ENCODE peak calls at places on chromosomes 12 and 14, in eight cellular contexts. H is tibial artery; P is MM.1S; Q is lower lobe of right lung; O is CD8-positive, alpha-beta T cell; I is WTC11; K is choroid plexus epithelial cell; Y is heart left ventricle. W is an unnamed sample.

GRCh38 chr12:89461649-89462612 is 62.7 kb downstream of the GALNT4 start:
- DNase-seq in H (no peak), P (peak), Q (no peak), O (no peak), I (no peak), K (peak), Y (no peak), W (no peak)

GRCh38 chr14:95488376-95489162 is 27.9 kb downstream of the SYNE3 start:
- DNase-seq in H (peak), P (no peak), Q (no peak), O (no peak), I (no peak), K (no peak), Y (no peak), W (no peak)

GRCh38 chr12:42590324-42590934 is 883 bp upstream of the PRICKLE1 start:
- DNase-seq in H (peak), P (peak), Q (peak), O (no peak), I (peak), K (no peak), Y (peak), W (peak)

GRCh38 chr12:105279460-105280056 is 43.6 kb upstream of the APPL2 start:
- DNase-seq in H (no peak), P (peak), Q (no peak), O (peak), I (peak), K (peak), Y (no peak), W (no peak)

GRCh38 chr12:4228122-4228580 is 45.4 kb upstream of the CCND2 start:
- DNase-seq in H (no peak), P (no peak), Q (no peak), O (no peak), I (peak), K (no peak), Y (no peak), W (no peak)

GRCh38 chr14:70872678-70873020 is 34.6 kb upstream of the PCNX1 start:
- DNase-seq in H (no peak), P (no peak), Q (no peak), O (no peak), I (no peak), K (no peak), Y (no peak), W (no peak)

GRCh38 chr14:69055125-69055524 is 76.0 kb upstream of the ACTN1 start:
- DNase-seq in H (no peak), P (no peak), Q (no peak), O (no peak), I (no peak), K (peak), Y (no peak), W (no peak)

GRCh38 chr14:22882529-22883190 is 362 bp upstream of the REM2 start:
- DNase-seq in H (no peak), P (no peak), Q (no peak), O (no peak), I (peak), K (peak), Y (no peak), W (no peak)

GRCh38 chr14:54908230-54908629 is 5.6 kb upstream of the GCH1 start:
- DNase-seq in H (no peak), P (peak), Q (no peak), O (no peak), I (no peak), K (no peak), Y (no peak), W (no peak)

GRCh38 chr14:75783184-75783583 is 122.1 kb downstream of the TTLL5 start:
- DNase-seq in H (no peak), P (no peak), Q (no peak), O (no peak), I (no peak), K (no peak), Y (no peak), W (peak)

GRCh38 chr12:30546121-30546520 is 149.5 kb downstream of the IPO8 start:
- DNase-seq in H (no peak), P (no peak), Q (no peak), O (no peak), I (no peak), K (no peak), Y (no peak), W (no peak)

GRCh38 chr12:21330682-21331253 is 3.9 kb downstream of the SLCO1A2 start:
- DNase-seq in H (no peak), P (no peak), Q (no peak), O (no peak), I (no peak), K (peak), Y (no peak), W (no peak)

GRCh38 chr14:69353168-69353567 is 44.9 kb downstream of the ERH start:
- DNase-seq in H (no peak), P (no peak), Q (no peak), O (no peak), I (no peak), K (no peak), Y (no peak), W (no peak)

GRCh38 chr12:115149279-115149678 is 465.3 kb upstream of the TBX3 start:
- DNase-seq in H (no peak), P (no peak), Q (no peak), O (no peak), I (no peak), K (no peak), Y (no peak), W (no peak)

GRCh38 chr12:29286081-29286800 is 94.7 kb downstream of the ERGIC2 start:
- DNase-seq in H (no peak), P (no peak), Q (no peak), O (no peak), I (no peak), K (peak), Y (no peak), W (no peak)

GRCh38 chr12:46664771-46665287 is 161.0 kb downstream of the SLC38A4 start:
- DNase-seq in H (no peak), P (peak), Q (no peak), O (no peak), I (no peak), K (peak), Y (no peak), W (no peak)

GRCh38 chr14:36655963-36656768 is 5.5 kb upstream of the PAX9 start:
- DNase-seq in H (no peak), P (no peak), Q (no peak), O (no peak), I (peak), K (peak), Y (no peak), W (no peak)

GRCh38 chr12:1117371-1117770 is 126.3 kb downstream of the ERC1 start:
- DNase-seq in H (no peak), P (no peak), Q (no peak), O (no peak), I (no peak), K (no peak), Y (no peak), W (no peak)

GRCh38 chr12:115584156-115584555 is 693.3 kb downstream of the MED13L start:
- DNase-seq in H (no peak), P (no peak), Q (no peak), O (no peak), I (no peak), K (no peak), Y (no peak), W (no peak)

GRCh38 chr12:103442822-103443221 is 52.9 kb downstream of the C12orf42 start:
- DNase-seq in H (no peak), P (no peak), Q (no peak), O (no peak), I (no peak), K (no peak), Y (no peak), W (no peak)

GRCh38 chr12:108257004-108257403 is 82.1 kb downstream of the CMKLR1 start:
- DNase-seq in H (no peak), P (no peak), Q (no peak), O (no peak), I (no peak), K (no peak), Y (no peak), W (no peak)

GRCh38 chr14:75793806-75794205 is 132.8 kb downstream of the TTLL5 start:
- DNase-seq in H (no peak), P (no peak), Q (no peak), O (no peak), I (no peak), K (peak), Y (no peak), W (no peak)

GRCh38 chr12:47867496-47867941 is 37.3 kb downstream of the VDR start:
- DNase-seq in H (no peak), P (no peak), Q (no peak), O (no peak), I (no peak), K (peak), Y (no peak), W (no peak)

GRCh38 chr12:2231011-2231595 is 178.3 kb downstream of the CACNA1C start:
- DNase-seq in H (no peak), P (no peak), Q (no peak), O (no peak), I (no peak), K (no peak), Y (no peak), W (no peak)

GRCh38 chr14:76040704-76041103 is 55.1 kb downstream of the IFT43 start:
- DNase-seq in H (no peak), P (no peak), Q (no peak), O (no peak), I (no peak), K (no peak), Y (no peak), W (no peak)

GRCh38 chr12:123908884-123909807 is 63.5 kb downstream of the CCDC92 start:
- DNase-seq in H (no peak), P (no peak), Q (no peak), O (no peak), I (no peak), K (no peak), Y (no peak), W (no peak)

GRCh38 chr14:89697281-89698060 is 257.1 kb downstream of the EFCAB11 start:
- DNase-seq in H (no peak), P (no peak), Q (no peak), O (no peak), I (no peak), K (no peak), Y (no peak), W (no peak)

GRCh38 chr14:92240658-92241057 is 82.3 kb upstream of the SLC24A4 start:
- DNase-seq in H (no peak), P (no peak), Q (no peak), O (no peak), I (no peak), K (no peak), Y (no peak), W (no peak)

GRCh38 chr14:45664668-45665356 is 411.8 kb upstream of the MIS18BP1 start:
- DNase-seq in H (no peak), P (no peak), Q (no peak), O (no peak), I (peak), K (no peak), Y (peak), W (no peak)

GRCh38 chr14:85622106-85622505 is 92.2 kb downstream of the FLRT2 start:
- DNase-seq in H (no peak), P (no peak), Q (no peak), O (no peak), I (no peak), K (no peak), Y (no peak), W (no peak)

GRCh38 chr14:58746701-58747100 is 108.9 kb downstream of the DACT1 start:
- DNase-seq in H (no peak), P (no peak), Q (no peak), O (no peak), I (no peak), K (no peak), Y (no peak), W (no peak)

GRCh38 chr12:95815635-95816212 is 25.2 kb upstream of the NTN4 start:
- DNase-seq in H (no peak), P (peak), Q (no peak), O (no peak), I (no peak), K (peak), Y (no peak), W (no peak)

GRCh38 chr14:53757732-53758131 is 198.9 kb downstream of the BMP4 start:
- DNase-seq in H (no peak), P (no peak), Q (no peak), O (no peak), I (no peak), K (no peak), Y (no peak), W (no peak)

GRCh38 chr14:22723814-22724213 is 42.7 kb upstream of the OXA1L start:
- DNase-seq in H (no peak), P (no peak), Q (no peak), O (no peak), I (no peak), K (no peak), Y (no peak), W (no peak)

DNA sequence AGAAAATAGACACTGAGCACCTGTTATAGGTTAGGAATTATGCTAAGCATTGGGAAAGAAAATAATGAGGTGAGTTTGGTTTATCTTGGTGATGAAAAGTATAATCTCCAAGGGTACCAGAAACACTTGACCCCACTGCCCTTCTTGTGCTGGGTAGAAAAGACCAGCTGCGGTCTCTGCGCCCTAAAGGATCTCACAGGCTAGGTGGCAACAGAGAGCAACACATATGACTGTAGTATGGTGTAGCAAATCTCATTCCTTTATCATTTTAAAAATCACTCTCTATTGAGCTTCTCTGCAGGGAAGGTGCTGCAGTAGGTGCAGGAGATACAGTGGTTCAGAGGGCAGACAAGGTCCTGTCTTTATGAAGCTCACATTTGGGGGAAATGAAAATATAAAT is 26.1 kb downstream of the NRXN3 start:
- DNase-seq in H (no peak), P (no peak), Q (no peak), O (no peak), I (no peak), K (no peak), Y (no peak), W (no peak)
- TF ChIP-seq CTCF in H (no peak), P (no peak), Q (no peak), O (no peak), I (no peak), K (no peak), Y (no peak), W (no peak)

GRCh38 chr14:20757963-20758362 is 10.2 kb upstream of the EDDM3B start:
- DNase-seq in H (no peak), P (no peak), Q (peak), O (peak), I (peak), K (no peak), Y (no peak), W (peak)
- TF ChIP-seq CTCF in H (no peak), P (peak), Q (peak), O (no peak), I (peak), K (no peak), Y (peak), W (no peak)

GRCh38 chr12:24088751-24089150 is 139.3 kb upstream of the SOX5 start:
- DNase-seq in H (no peak), P (no peak), Q (no peak), O (no peak), I (no peak), K (peak), Y (no peak), W (no peak)
- TF ChIP-seq CTCF in H (no peak), P (no peak), Q (no peak), O (no peak), I (no peak), K (no peak), Y (no peak), W (no peak)

GRCh38 chr14:48690349-48690748 is 895.8 kb downstream of the RPS29 start:
- DNase-seq in H (no peak), P (no peak), Q (no peak), O (no peak), I (no peak), K (peak), Y (no peak), W (no peak)
- TF ChIP-seq CTCF in H (no peak), P (peak), Q (no peak), O (no peak), I (no peak), K (no peak), Y (no peak), W (no peak)

GRCh38 chr14:106459971-106460730 is 933.8 kb downstream of the TMEM121 start:
- DNase-seq in H (no peak), P (peak), Q (no peak), O (peak), I (peak), K (no peak), Y (no peak), W (no peak)
- TF ChIP-seq CTCF in H (no peak), P (peak), Q (peak), O (no peak), I (no peak), K (no peak), Y (no peak), W (no peak)

DNA sequence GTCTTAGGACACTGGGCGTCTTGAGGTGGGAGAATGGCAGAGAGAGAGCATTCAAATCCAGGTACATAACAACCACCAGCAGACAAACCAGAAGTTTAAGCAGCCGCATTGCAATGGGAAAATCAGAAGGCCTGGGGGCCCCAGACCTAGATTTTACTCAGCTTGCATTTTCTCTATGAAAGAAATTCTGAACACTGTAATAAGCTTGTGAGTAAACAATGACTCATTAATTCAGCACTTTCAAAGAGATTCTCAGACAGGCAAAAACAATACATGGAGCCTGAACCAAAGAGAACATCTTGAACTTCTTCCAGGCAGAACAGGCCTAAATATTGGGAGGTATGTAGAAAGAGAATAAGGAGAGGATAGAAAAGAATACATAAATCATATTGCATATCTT is 69.8 kb upstream of the IFNG-AS1 start:
- DNase-seq in H (no peak), P (no peak), Q (no peak), O (no peak), I (no peak), K (peak), Y (no peak), W (no peak)
- TF ChIP-seq CTCF in H (no peak), P (no peak), Q (no peak), O (no peak), I (no peak), K (no peak), Y (no peak), W (no peak)

GRCh38 chr14:88386395-88386794 is 938 bp downstream of the SPATA7 start:
- DNase-seq in H (no peak), P (no peak), Q (no peak), O (no peak), I (no peak), K (no peak), Y (no peak), W (no peak)

GRCh38 chr14:88379706-88380343 is 5.6 kb upstream of the SPATA7 start:
- DNase-seq in H (no peak), P (no peak), Q (no peak), O (no peak), I (no peak), K (no peak), Y (no peak), W (no peak)

GRCh38 chr14:88385212-88386101 is at the start of gene SPATA7:
- DNase-seq in H (peak), P (peak), Q (peak), O (peak), I (peak), K (peak), Y (peak), W (peak)

GRCh38 chr14:88384653-88385205 is 728 bp upstream of the SPATA7 start:
- DNase-seq in H (peak), P (no peak), Q (no peak), O (no peak), I (no peak), K (no peak), Y (no peak), W (no peak)

GRCh38 chr14:88380405-88380804 is 5.1 kb upstream of the SPATA7 start:
- DNase-seq in H (no peak), P (no peak), Q (no peak), O (no peak), I (no peak), K (peak), Y (no peak), W (no peak)
- TF ChIP-seq CTCF in H (no peak), P (no peak), Q (no peak), O (no peak), I (no peak), K (peak), Y (no peak), W (no peak)

GRCh38 chr14:104096751-104097700 is 11.5 kb downstream of the ASPG start:
- DNase-seq in H (no peak), P (no peak), Q (peak), O (no peak), I (peak), K (no peak), Y (peak), W (peak)
- TF ChIP-seq CTCF in H (no peak), P (no peak), Q (no peak), O (no peak), I (no peak), K (peak), Y (no peak), W (no peak)

DNA sequence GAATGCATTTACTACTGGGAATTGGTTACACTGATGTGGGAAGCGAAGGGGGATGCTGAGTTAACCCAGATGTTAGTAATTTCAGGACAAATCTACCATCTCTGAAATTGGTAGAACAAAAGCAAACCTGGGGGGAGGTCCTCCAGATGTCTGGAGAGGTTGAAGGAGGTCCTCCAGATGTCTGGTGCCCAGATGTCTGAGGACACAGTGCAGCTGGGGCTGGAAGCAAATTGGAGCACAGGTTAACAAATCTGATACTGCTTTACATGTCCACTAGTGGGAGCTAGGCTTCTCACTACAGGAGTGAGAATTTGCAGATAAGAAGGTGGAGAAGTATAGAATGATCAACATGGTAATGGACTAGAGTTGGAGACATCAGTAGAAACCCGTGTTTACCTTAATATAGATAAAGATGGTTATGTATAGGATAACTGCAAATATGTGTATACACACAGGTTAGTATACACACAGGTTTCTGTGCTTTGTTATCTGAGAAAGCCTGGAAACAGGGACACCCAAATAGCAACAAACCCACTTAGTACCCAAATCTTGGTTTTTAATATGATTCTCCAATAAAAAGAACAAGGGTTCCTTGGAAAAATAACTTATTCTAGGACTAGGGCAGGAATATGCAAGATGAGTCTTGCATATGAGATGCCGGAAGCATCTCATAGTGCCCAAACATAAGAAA is 162.5 kb downstream of the C12orf50 start:
- DNase-seq in H (no peak), P (no peak), Q (no peak), O (no peak), I (no peak), K (peak), Y (no peak), W (no peak)
- TF ChIP-seq CTCF in H (no peak), P (peak), Q (peak), O (no peak), I (no peak), K (peak), Y (no peak), W (peak)

GRCh38 chr14:80213602-80214001 is 2.3 kb upstream of the DIO2 start:
- DNase-seq in H (peak), P (peak), Q (no peak), O (no peak), I (peak), K (peak), Y (no peak), W (no peak)
- TF ChIP-seq CTCF in H (peak), P (peak), Q (peak), O (no peak), I (peak), K (peak), Y (no peak), W (no peak)

W was measured in heart right ventricle.